ENCODE peak calls at places on chromosome 5, in seven cellular contexts. One of them, this sample, is unnamed.

GRCh38 chr5:72209515-72210115 is 102.3 kb downstream of the MAP1B start:
- DNase-seq in fibroblast of lung: peak; percentile 34
- DNase-seq in CD8-positive, alpha-beta memory T cell: no peak
- DNase-seq in brain microvascular endothelial cell: no peak
- DNase-seq in uterus: no peak
- DNase-seq in dorsolateral prefrontal cortex: peak; percentile 28
- DNase-seq in colonic mucosa: no peak
- DNase-seq in this sample: no peak

GRCh38 chr5:160460377-160461049 is 38.9 kb downstream of the PTTG1 start:
- DNase-seq in fibroblast of lung: no peak
- DNase-seq in dorsolateral prefrontal cortex: no peak
- DNase-seq in CD8-positive, alpha-beta memory T cell: no peak
- DNase-seq in uterus: no peak
- DNase-seq in colonic mucosa: no peak
- DNase-seq in brain microvascular endothelial cell: no peak
- DNase-seq in this sample: no peak

GRCh38 chr5:98750693-98751092 is 22.8 kb upstream of the RGMB start:
- DNase-seq in CD8-positive, alpha-beta memory T cell: no peak
- DNase-seq in uterus: no peak
- DNase-seq in fibroblast of lung: no peak
- DNase-seq in dorsolateral prefrontal cortex: no peak
- DNase-seq in colonic mucosa: no peak
- DNase-seq in brain microvascular endothelial cell: no peak
- DNase-seq in this sample: peak; percentile 39

GRCh38 chr5:92144824-92145223 is 761.7 kb upstream of the ARRDC3 start:
- DNase-seq in colonic mucosa: no peak
- DNase-seq in dorsolateral prefrontal cortex: no peak
- DNase-seq in brain microvascular endothelial cell: no peak
- DNase-seq in CD8-positive, alpha-beta memory T cell: no peak
- DNase-seq in fibroblast of lung: no peak
- DNase-seq in uterus: no peak
- DNase-seq in this sample: no peak

GRCh38 chr5:59607126-59607807 is 286.3 kb downstream of the PDE4D start:
- DNase-seq in CD8-positive, alpha-beta memory T cell: no peak
- DNase-seq in brain microvascular endothelial cell: no peak
- DNase-seq in colonic mucosa: no peak
- DNase-seq in dorsolateral prefrontal cortex: no peak
- DNase-seq in fibroblast of lung: no peak
- DNase-seq in uterus: no peak
- DNase-seq in this sample: no peak

GRCh38 chr5:68074048-68074632 is 141.4 kb upstream of the PIK3R1 start:
- DNase-seq in brain microvascular endothelial cell: no peak
- DNase-seq in dorsolateral prefrontal cortex: no peak
- DNase-seq in CD8-positive, alpha-beta memory T cell: no peak
- DNase-seq in uterus: no peak
- DNase-seq in fibroblast of lung: peak; percentile 38
- DNase-seq in colonic mucosa: no peak
- DNase-seq in this sample: no peak

GRCh38 chr5:151619812-151620462 is 28.8 kb upstream of the FAT2 start:
- DNase-seq in CD8-positive, alpha-beta memory T cell: no peak
- DNase-seq in colonic mucosa: no peak
- DNase-seq in dorsolateral prefrontal cortex: no peak
- DNase-seq in brain microvascular endothelial cell: no peak
- DNase-seq in uterus: no peak
- DNase-seq in fibroblast of lung: no peak
- DNase-seq in this sample: no peak

GRCh38 chr5:132871885-132872284 is 1.6 kb upstream of the LEAP2 start:
- DNase-seq in uterus: no peak
- DNase-seq in colonic mucosa: no peak
- DNase-seq in CD8-positive, alpha-beta memory T cell: no peak
- DNase-seq in fibroblast of lung: no peak
- DNase-seq in dorsolateral prefrontal cortex: no peak
- DNase-seq in brain microvascular endothelial cell: no peak
- DNase-seq in this sample: no peak

GRCh38 chr5:110823571-110823970 is 84.8 kb downstream of the SLC25A46 start:
- DNase-seq in dorsolateral prefrontal cortex: no peak
- DNase-seq in fibroblast of lung: no peak
- DNase-seq in CD8-positive, alpha-beta memory T cell: no peak
- DNase-seq in brain microvascular endothelial cell: no peak
- DNase-seq in uterus: no peak
- DNase-seq in colonic mucosa: no peak
- DNase-seq in this sample: no peak

GRCh38 chr5:33637011-33637410 is 196.2 kb downstream of the TARS1 start:
- DNase-seq in colonic mucosa: no peak
- DNase-seq in dorsolateral prefrontal cortex: no peak
- DNase-seq in uterus: no peak
- DNase-seq in brain microvascular endothelial cell: no peak
- DNase-seq in fibroblast of lung: no peak
- DNase-seq in CD8-positive, alpha-beta memory T cell: no peak
- DNase-seq in this sample: no peak

GRCh38 chr5:55232194-55232984 is 1.0 kb downstream of the CCNO start:
- DNase-seq in brain microvascular endothelial cell: no peak
- DNase-seq in CD8-positive, alpha-beta memory T cell: no peak
- DNase-seq in dorsolateral prefrontal cortex: no peak
- DNase-seq in fibroblast of lung: no peak
- DNase-seq in colonic mucosa: peak; percentile 47
- DNase-seq in uterus: no peak
- DNase-seq in this sample: no peak

GRCh38 chr5:137695651-137696428 is 40.0 kb downstream of the KLHL3 start:
- DNase-seq in uterus: no peak
- DNase-seq in dorsolateral prefrontal cortex: no peak
- DNase-seq in colonic mucosa: no peak
- DNase-seq in fibroblast of lung: no peak
- DNase-seq in brain microvascular endothelial cell: no peak
- DNase-seq in CD8-positive, alpha-beta memory T cell: no peak
- DNase-seq in this sample: no peak

GRCh38 chr5:73336366-73336765 is 112.2 kb downstream of the FOXD1 start:
- DNase-seq in uterus: no peak
- DNase-seq in brain microvascular endothelial cell: no peak
- DNase-seq in colonic mucosa: no peak
- DNase-seq in CD8-positive, alpha-beta memory T cell: no peak
- DNase-seq in dorsolateral prefrontal cortex: no peak
- DNase-seq in fibroblast of lung: no peak
- DNase-seq in this sample: no peak

GRCh38 chr5:160629007-160629402 is 207.3 kb downstream of the PTTG1 start:
- DNase-seq in colonic mucosa: peak; percentile 46
- DNase-seq in brain microvascular endothelial cell: no peak
- DNase-seq in dorsolateral prefrontal cortex: no peak
- DNase-seq in CD8-positive, alpha-beta memory T cell: no peak
- DNase-seq in uterus: no peak
- DNase-seq in fibroblast of lung: no peak
- DNase-seq in this sample: no peak

GRCh38 chr5:115524199-115524598 is 20.4 kb downstream of the FEM1C start:
- DNase-seq in brain microvascular endothelial cell: no peak
- DNase-seq in fibroblast of lung: no peak
- DNase-seq in colonic mucosa: no peak
- DNase-seq in uterus: no peak
- DNase-seq in CD8-positive, alpha-beta memory T cell: no peak
- DNase-seq in dorsolateral prefrontal cortex: no peak
- DNase-seq in this sample: no peak

GRCh38 chr5:180433029-180433416 is 61.2 kb upstream of the CNOT6 start:
- DNase-seq in CD8-positive, alpha-beta memory T cell: no peak
- DNase-seq in dorsolateral prefrontal cortex: no peak
- DNase-seq in colonic mucosa: no peak
- DNase-seq in uterus: no peak
- DNase-seq in fibroblast of lung: no peak
- DNase-seq in brain microvascular endothelial cell: no peak
- DNase-seq in this sample: no peak

GRCh38 chr5:159451197-159452052 is 121.1 kb upstream of the IL12B start:
- DNase-seq in uterus: peak; percentile 61
- DNase-seq in fibroblast of lung: peak; percentile 97
- DNase-seq in CD8-positive, alpha-beta memory T cell: no peak
- DNase-seq in dorsolateral prefrontal cortex: peak; percentile 21
- DNase-seq in brain microvascular endothelial cell: peak; percentile 94
- DNase-seq in colonic mucosa: no peak
- DNase-seq in this sample: peak; percentile 85

GRCh38 chr5:74468421-74468820 is 172.1 kb downstream of the ENC1 start:
- DNase-seq in brain microvascular endothelial cell: no peak
- DNase-seq in dorsolateral prefrontal cortex: no peak
- DNase-seq in CD8-positive, alpha-beta memory T cell: no peak
- DNase-seq in fibroblast of lung: no peak
- DNase-seq in colonic mucosa: no peak
- DNase-seq in uterus: no peak
- DNase-seq in this sample: no peak
- H3K27ac ChIP-seq in brain microvascular endothelial cell: no peak overlapping the region
- H3K27ac ChIP-seq in dorsolateral prefrontal cortex: no peak overlapping the region
- H3K27ac ChIP-seq in CD8-positive, alpha-beta memory T cell: no peak overlapping the region
- H3K27ac ChIP-seq in fibroblast of lung: no peak overlapping the region
- H3K27ac ChIP-seq in colonic mucosa: no peak overlapping the region
- H3K27ac ChIP-seq in uterus: no peak overlapping the region
- H3K27ac ChIP-seq in this sample: no peak overlapping the region

DNA sequence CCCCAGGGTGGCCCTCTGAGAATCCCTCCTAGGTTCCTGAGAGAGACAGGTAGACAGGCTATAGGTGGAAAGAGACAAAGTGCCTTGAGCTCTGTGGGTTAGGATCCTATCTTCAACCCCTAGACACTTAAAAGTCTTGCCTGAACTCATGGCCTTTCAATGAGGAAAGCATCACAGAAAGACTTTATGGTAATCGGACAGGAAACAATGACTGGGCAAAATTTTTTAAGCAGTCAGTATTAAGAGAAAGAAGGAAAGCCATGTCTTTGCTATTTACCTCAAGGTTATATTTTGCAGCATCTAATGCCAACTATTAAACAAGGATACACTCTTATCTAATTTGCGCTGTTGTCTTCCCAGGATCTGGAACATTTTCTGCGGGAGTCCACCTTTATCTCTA is 93.2 kb downstream of the PCSK1 start:
- DNase-seq in brain microvascular endothelial cell: no peak
- DNase-seq in colonic mucosa: no peak
- DNase-seq in CD8-positive, alpha-beta memory T cell: no peak
- DNase-seq in fibroblast of lung: no peak
- DNase-seq in dorsolateral prefrontal cortex: no peak
- DNase-seq in uterus: no peak
- DNase-seq in this sample: no peak
- H3K27ac ChIP-seq in brain microvascular endothelial cell: no peak overlapping the region
- H3K27ac ChIP-seq in colonic mucosa: no peak overlapping the region
- H3K27ac ChIP-seq in CD8-positive, alpha-beta memory T cell: no peak overlapping the region
- H3K27ac ChIP-seq in fibroblast of lung: no peak overlapping the region
- H3K27ac ChIP-seq in dorsolateral prefrontal cortex: no peak overlapping the region
- H3K27ac ChIP-seq in uterus: no peak overlapping the region
- H3K27ac ChIP-seq in this sample: no peak overlapping the region

GRCh38 chr5:62931081-62931480 is 352.5 kb downstream of the LRRC70 start:
- DNase-seq in dorsolateral prefrontal cortex: no peak
- DNase-seq in fibroblast of lung: no peak
- DNase-seq in uterus: no peak
- DNase-seq in CD8-positive, alpha-beta memory T cell: no peak
- DNase-seq in brain microvascular endothelial cell: peak; percentile 24
- DNase-seq in colonic mucosa: no peak
- DNase-seq in this sample: no peak
- H3K27ac ChIP-seq in dorsolateral prefrontal cortex: no peak overlapping the region
- H3K27ac ChIP-seq in fibroblast of lung: no peak overlapping the region
- H3K27ac ChIP-seq in uterus: no peak overlapping the region
- H3K27ac ChIP-seq in CD8-positive, alpha-beta memory T cell: no peak overlapping the region
- H3K27ac ChIP-seq in brain microvascular endothelial cell: no peak overlapping the region
- H3K27ac ChIP-seq in colonic mucosa: no peak overlapping the region
- H3K27ac ChIP-seq in this sample: no peak overlapping the region

DNA sequence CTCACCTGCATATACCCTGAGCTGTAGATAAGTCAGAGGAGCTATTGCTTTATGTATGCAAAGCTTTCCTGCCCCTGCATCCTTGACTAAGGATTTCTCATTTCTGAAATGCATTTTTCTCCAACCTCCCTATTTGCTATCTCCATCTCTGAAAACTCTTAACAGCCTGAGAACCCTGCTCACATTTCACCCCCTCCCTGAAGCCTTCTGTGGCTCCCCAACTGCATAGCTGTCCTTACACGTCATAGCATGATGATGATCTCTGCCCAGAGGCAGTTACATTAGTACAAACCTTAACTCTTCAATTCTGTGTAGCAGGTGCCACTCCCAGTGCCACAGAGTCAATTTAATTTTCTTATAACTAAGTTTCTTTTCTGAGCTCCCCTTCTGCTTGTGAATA is 149.6 kb upstream of the SPRY4 start:
- DNase-seq in dorsolateral prefrontal cortex: no peak
- DNase-seq in CD8-positive, alpha-beta memory T cell: no peak
- DNase-seq in brain microvascular endothelial cell: peak; percentile 40
- DNase-seq in colonic mucosa: no peak
- DNase-seq in uterus: no peak
- DNase-seq in fibroblast of lung: peak; percentile 40
- DNase-seq in this sample: no peak
- H3K27ac ChIP-seq in dorsolateral prefrontal cortex: no peak overlapping the region
- H3K27ac ChIP-seq in CD8-positive, alpha-beta memory T cell: no peak overlapping the region
- H3K27ac ChIP-seq in brain microvascular endothelial cell: no peak overlapping the region
- H3K27ac ChIP-seq in colonic mucosa: no peak overlapping the region
- H3K27ac ChIP-seq in uterus: no peak overlapping the region
- H3K27ac ChIP-seq in fibroblast of lung: no peak overlapping the region
- H3K27ac ChIP-seq in this sample: no peak overlapping the region

DNA sequence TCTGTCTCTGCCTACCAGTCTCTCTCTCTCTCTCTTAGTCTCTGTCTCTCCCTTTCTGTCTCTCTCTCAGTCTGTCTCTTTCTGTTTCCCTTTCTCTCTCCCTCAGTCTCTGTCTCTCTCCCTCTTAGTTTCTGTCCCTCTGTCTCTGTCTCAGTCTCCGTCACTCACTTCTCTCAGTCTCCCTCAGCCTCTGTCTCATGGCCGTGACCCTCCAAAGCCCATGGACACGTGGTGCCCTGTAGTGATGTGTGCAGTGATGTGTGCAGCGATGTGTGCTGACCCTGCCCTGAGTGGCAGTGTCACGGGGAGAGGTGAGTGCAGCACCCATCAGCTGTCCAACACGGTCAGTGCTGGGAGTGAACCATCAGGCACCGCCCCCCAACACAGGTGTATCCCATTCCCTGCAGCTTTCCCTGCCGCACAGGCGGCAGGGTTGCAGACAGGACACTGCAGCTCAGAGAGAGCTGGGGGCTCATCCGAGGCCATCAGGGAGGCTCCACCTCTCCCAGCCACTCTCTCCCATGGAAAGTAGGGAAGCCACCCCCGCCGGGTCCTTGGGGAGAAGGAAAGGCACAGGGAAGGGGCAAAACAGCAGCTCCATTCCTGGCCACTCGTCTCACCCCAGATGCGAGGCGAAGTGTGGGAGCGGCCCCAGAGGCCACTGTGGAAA is 794 bp upstream of the LRRC14B start:
- DNase-seq in fibroblast of lung: no peak
- DNase-seq in CD8-positive, alpha-beta memory T cell: peak; percentile 26
- DNase-seq in colonic mucosa: no peak
- DNase-seq in uterus: no peak
- DNase-seq in dorsolateral prefrontal cortex: no peak
- DNase-seq in brain microvascular endothelial cell: no peak
- DNase-seq in this sample: no peak
- H3K27ac ChIP-seq in fibroblast of lung: no peak overlapping the region
- H3K27ac ChIP-seq in CD8-positive, alpha-beta memory T cell: no peak overlapping the region
- H3K27ac ChIP-seq in colonic mucosa: no peak overlapping the region
- H3K27ac ChIP-seq in uterus: no peak overlapping the region
- H3K27ac ChIP-seq in dorsolateral prefrontal cortex: peak overlapping the region; percentile 4
- H3K27ac ChIP-seq in brain microvascular endothelial cell: no peak overlapping the region
- H3K27ac ChIP-seq in this sample: no peak overlapping the region

DNA sequence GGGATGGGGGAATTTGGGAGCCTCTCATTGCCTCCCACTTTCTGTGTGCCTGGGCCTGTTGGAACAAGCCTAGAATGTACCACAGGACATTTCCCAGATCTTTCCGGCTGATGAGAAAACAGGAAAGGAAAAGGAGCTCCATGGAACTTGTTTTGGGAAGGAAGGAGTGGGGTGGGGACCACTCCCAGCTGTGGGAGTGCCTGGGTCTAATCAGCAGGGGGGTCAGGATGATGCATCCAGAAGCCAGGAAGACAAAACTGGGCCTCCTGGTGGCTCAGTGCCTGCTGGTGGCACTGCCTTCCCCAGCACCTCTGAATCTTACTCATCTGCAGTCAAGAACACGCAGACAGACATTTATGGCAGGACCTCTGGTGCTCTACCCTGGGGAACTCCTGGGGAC is 2.8 kb downstream of the SMIM33 start:
- DNase-seq in dorsolateral prefrontal cortex: no peak
- DNase-seq in fibroblast of lung: no peak
- DNase-seq in CD8-positive, alpha-beta memory T cell: no peak
- DNase-seq in colonic mucosa: no peak
- DNase-seq in brain microvascular endothelial cell: no peak
- DNase-seq in uterus: no peak
- DNase-seq in this sample: no peak
- H3K27ac ChIP-seq in dorsolateral prefrontal cortex: peak overlapping the region; percentile 76
- H3K27ac ChIP-seq in fibroblast of lung: no peak overlapping the region
- H3K27ac ChIP-seq in CD8-positive, alpha-beta memory T cell: peak overlapping the region; percentile 17
- H3K27ac ChIP-seq in colonic mucosa: no peak overlapping the region
- H3K27ac ChIP-seq in brain microvascular endothelial cell: no peak overlapping the region
- H3K27ac ChIP-seq in uterus: peak overlapping the region; percentile 51
- H3K27ac ChIP-seq in this sample: no peak overlapping the region

This sample was measured in SJSA1.